ENCODE peak calls at places on chromosome 13, in seven cellular contexts. G is activated T-helper 1 cell treated with Interleukin-2 at 50 U/mL for 16 hours, Z is omental fat pad, W is iris pigment epithelial cell, U is SW 1271, A is RWPE1, I is H9. L is an unnamed sample.

GRCh38 chr13:72514141-72514540 is 213.3 kb downstream of the MZT1 start:
- DNase-seq in G (no peak), Z (no peak), W (peak; percentile 73), U (no peak), A (no peak), I (no peak), L (peak; percentile 69)

GRCh38 chr13:112685856-112686255 is 4.0 kb upstream of the ATP11A start:
- DNase-seq in G (no peak), Z (no peak), W (no peak), U (no peak), A (peak; percentile 14), I (peak; percentile 7), L (no peak)

GRCh38 chr13:67977081-67977480 is 746.9 kb upstream of the PCDH9 start:
- DNase-seq in G (no peak), Z (no peak), W (no peak), U (no peak), A (no peak), I (no peak), L (no peak)

GRCh38 chr13:74891610-74892009 is 590.4 kb downstream of the TBC1D4 start:
- DNase-seq in G (no peak), Z (no peak), W (peak; percentile 80), U (no peak), A (peak; percentile 55), I (no peak), L (peak; percentile 81)

GRCh38 chr13:40352385-40352778 is 314.1 kb downstream of the FOXO1 start:
- DNase-seq in G (no peak), Z (no peak), W (peak; percentile 31), U (no peak), A (no peak), I (no peak), L (peak; percentile 45)

GRCh38 chr13:46077260-46077659 is 24.7 kb upstream of the ZC3H13 start:
- DNase-seq in G (no peak), Z (no peak), W (no peak), U (no peak), A (no peak), I (no peak), L (no peak)

GRCh38 chr13:107574517-107575215 is 640.7 kb downstream of the LIG4 start:
- DNase-seq in G (no peak), Z (no peak), W (peak; percentile 55), U (no peak), A (no peak), I (no peak), L (peak; percentile 53)

GRCh38 chr13:36282818-36283432 is 14.7 kb downstream of the CCDC169 start:
- DNase-seq in G (no peak), Z (no peak), W (peak; percentile 42), U (no peak), A (peak; percentile 46), I (no peak), L (peak; percentile 65)

L was measured in choroid plexus epithelial cell.